ENCODE peak calls at places on chromosomes 4 and X, in four cellular contexts. X is uterus, H is IMR-90, E is tibial artery. R is an unnamed sample.

GRCh38 chr4:177484613-177485021 is 42.4 kb upstream of the AGA start:
- DNase-seq in X (no peak), H (peak; percentile 97), E (no peak), R (no peak)

GRCh38 chr4:832536-832935 is 6.6 kb upstream of the CPLX1 start:
- DNase-seq in X (no peak), H (no peak), E (no peak), R (no peak)

GRCh38 chr4:133524369-133524768 is 375.3 kb downstream of the PCDH10 start:
- DNase-seq in X (no peak), H (no peak), E (no peak), R (no peak)

GRCh38 chr4:153113061-153113837 is 91.0 kb upstream of the TRIM2 start:
- DNase-seq in X (no peak), H (peak; percentile 29), E (no peak), R (no peak)

GRCh38 chr4:185933078-185933581 is 121.1 kb upstream of the SORBS2 start:
- DNase-seq in X (no peak), H (peak; percentile 10), E (no peak), R (peak; percentile 23)

GRCh38 chrX:49210406-49210805 is 10.4 kb upstream of the SYP start:
- DNase-seq in X (no peak), H (no peak), E (no peak), R (no peak)

GRCh38 chrX:136752796-136753195 is 27.9 kb downstream of the ARHGEF6 start:
- DNase-seq in X (no peak), H (peak; percentile 11), E (peak; percentile 64), R (no peak)

GRCh38 chr4:170242471-170242870 is 152.7 kb upstream of the AADAT start:
- DNase-seq in X (no peak), H (no peak), E (no peak), R (no peak)

GRCh38 chrX:87664381-87664780 is 146.8 kb downstream of the KLHL4 start:
- DNase-seq in X (no peak), H (peak; percentile 8), E (no peak), R (no peak)

GRCh38 chr4:3682236-3683076 is 83.7 kb upstream of the ADRA2C start:
- DNase-seq in X (no peak), H (no peak), E (peak; percentile 50), R (no peak)

GRCh38 chr4:88761342-88761741 is 63.7 kb upstream of the NAP1L5 start:
- DNase-seq in X (no peak), H (no peak), E (no peak), R (no peak)

GRCh38 chr4:103424853-103425252 is 226.7 kb upstream of the CENPE start:
- DNase-seq in X (no peak), H (no peak), E (no peak), R (no peak)

GRCh38 chr4:47913328-47913727 is 1.1 kb downstream of the NFXL1 start:
- DNase-seq in X (no peak), H (peak; percentile 34), E (no peak), R (no peak)

GRCh38 chrX:13082286-13083065 is 38.1 kb upstream of the FAM9C start:
- DNase-seq in X (no peak), H (no peak), E (no peak), R (no peak)

GRCh38 chrX:11665144-11666040 is at the start of gene ARHGAP6:
- DNase-seq in X (peak; percentile 68), H (peak; percentile 20), E (peak; percentile 68), R (peak; percentile 73)

GRCh38 chr4:171812377-171813194 is 618 bp upstream of the GALNTL6 start:
- DNase-seq in X (no peak), H (no peak), E (no peak), R (peak; percentile 20)

GRCh38 chr4:155899891-155900290 is 3.6 kb upstream of the TDO2 start:
- DNase-seq in X (no peak), H (no peak), E (no peak), R (no peak)

GRCh38 chrX:72079607-72080006 is 52.1 kb downstream of the RTL5 start:
- DNase-seq in X (no peak), H (no peak), E (no peak), R (peak; percentile 62)

GRCh38 chr4:70367813-70368212 is 7.3 kb downstream of the SMR3A start:
- DNase-seq in X (no peak), H (no peak), E (no peak), R (no peak)

GRCh38 chrX:115400960-115401359 is 111.4 kb downstream of the LUZP4 start:
- DNase-seq in X (no peak), H (no peak), E (no peak), R (peak; percentile 11)

GRCh38 chr4:74534936-74535335 is 90.0 kb downstream of the AREG start:
- DNase-seq in X (no peak), H (no peak), E (no peak), R (no peak)

GRCh38 chrX:154398668-154399526 is 720 bp downstream of the RPL10 start:
- DNase-seq in X (peak; percentile 84), H (peak; percentile 67), E (peak; percentile 93), R (peak; percentile 92)

GRCh38 chr4:25223770-25224375 is 10.0 kb upstream of the PI4K2B start:
- DNase-seq in X (no peak), H (peak; percentile 22), E (no peak), R (no peak)

DNA sequence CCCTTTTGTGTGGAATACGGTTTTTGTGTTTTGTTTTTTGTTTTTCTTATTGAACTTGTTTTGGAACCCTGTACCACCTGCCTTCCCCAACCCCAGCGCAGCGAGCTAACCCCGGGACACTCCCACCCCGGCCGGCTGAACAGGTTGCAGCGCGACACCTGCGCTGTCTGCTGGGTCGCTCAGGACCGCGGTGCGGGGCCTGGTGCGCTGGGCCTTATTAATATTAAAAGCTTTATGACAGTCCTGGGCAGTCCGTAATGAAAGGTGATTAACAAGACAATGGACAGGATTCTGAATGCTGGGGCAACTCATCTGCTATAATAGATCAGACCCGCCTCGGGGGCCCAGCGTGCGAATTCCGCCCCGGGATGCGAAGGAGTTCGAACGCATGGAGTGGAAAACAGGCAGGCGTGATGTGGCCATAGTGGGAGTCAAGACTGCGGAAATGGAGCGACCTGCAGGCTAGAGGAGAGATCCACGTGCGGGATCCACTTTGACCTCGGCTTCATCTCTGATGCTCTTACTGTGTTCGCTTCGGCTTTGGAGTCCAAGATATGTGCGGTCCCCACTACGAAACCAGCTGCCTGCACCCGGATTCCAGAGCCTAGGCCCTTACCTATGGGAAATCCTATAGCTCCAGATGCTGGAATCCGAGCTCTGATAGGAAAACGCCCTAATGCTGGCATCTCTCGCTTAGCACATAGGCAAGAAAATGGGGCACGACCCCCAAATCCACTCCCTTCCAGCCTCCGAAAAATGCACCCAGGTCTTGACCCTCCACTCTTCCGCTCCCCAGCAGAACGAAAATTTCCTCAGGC is 69.0 kb upstream of the TMEM33 start:
- DNase-seq in X (no peak), H (no peak), E (no peak), R (no peak)
- H3K27me3 ChIP-seq in X (peaks cover 28% of the 10 kb centered on the region), H (peaks cover 52% of the 10 kb centered on the region), E (no peaks in the 10 kb centered on the region), R (peaks cover 61% of the 10 kb centered on the region)

DNA sequence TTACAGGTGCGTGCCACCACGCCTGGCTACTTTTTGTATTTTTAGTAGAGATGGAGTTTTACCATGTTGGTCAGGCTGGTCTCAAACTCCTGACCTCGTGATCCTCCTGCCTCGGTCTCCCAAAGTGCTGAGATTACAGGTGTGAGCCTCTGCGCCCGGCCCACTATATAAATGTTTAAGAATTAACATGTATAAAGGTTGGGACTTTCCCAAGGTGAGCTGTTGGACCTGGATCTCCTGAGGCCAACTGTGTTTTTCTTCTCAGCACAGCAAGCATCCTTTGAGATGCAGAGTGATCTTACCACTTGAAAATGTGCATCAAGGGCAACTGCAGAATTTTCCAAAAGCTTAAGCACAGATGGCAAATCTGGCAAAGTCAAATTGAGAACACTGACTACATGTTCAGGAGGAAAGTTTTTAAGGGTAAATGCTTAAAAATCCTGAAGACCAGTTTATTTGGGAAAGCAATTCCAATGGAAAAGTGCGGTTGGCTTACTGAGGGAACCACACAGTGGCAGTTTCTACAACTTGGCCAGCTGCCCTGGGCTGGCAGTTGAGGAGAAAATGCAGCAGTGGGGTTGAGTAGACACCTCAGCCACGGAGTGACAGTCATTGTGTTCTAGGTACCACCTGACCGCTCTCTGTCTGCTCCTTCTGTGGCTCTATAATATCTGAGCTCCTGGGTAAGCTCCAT is 168.9 kb downstream of the CBR4 start:
- DNase-seq in X (no peak), H (no peak), E (no peak), R (no peak)
- H3K27ac ChIP-seq in X (peak overlapping the region; percentile 98), H (peak overlapping the region; percentile 21), E (peak overlapping the region; percentile 98), R (peak overlapping the region; percentile 72)

GRCh38 chr4:143336828-143337599 is at the start of gene GAB1:
- DNase-seq in X (peak; percentile 72), H (peak; percentile 80), E (peak; percentile 92), R (peak; percentile 87)
- TF ChIP-seq CTCF in X (peak; percentile 23), H (no peak), E (no peak), R (no peak)

DNA sequence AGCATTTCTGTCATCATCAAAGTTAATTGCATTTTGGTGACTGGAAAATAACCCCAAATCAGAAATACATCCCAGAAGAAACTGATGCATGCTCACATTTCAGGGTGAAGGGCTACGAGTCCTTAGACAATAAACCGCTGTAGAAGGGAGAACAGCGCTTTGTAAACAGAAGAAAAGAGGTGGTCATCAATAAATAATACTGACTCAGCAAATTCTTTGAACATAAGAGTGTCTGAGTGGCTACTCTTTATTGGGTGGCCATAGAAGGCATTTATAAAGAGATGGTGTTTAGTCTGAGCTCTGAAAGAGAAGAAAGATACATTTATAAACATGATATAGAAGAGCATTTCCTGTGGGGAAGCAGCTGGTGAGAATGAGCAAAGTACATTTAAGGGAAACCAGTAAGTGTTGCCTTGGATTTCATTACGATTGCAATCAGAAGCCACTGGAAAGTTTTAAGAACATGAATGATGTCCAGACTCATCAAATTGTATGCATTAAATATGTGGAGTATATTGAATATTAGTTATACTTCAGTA is 246.9 kb upstream of the GIMD1 start:
- DNase-seq in X (no peak), H (no peak), E (no peak), R (no peak)
- H3K27me3 ChIP-seq in X (no peaks in the 10 kb centered on the region), H (no peaks in the 10 kb centered on the region), E (no peaks in the 10 kb centered on the region), R (no peaks in the 10 kb centered on the region)

GRCh38 chrX:152958524-152959465 is 35.1 kb downstream of the PNMA5 start:
- DNase-seq in X (peak; percentile 92), H (peak; percentile 85), E (peak; percentile 92), R (peak; percentile 85)
- H3K27ac ChIP-seq in X (peak overlapping the region; percentile 74), H (no peak overlapping the region), E (peak overlapping the region; percentile 44), R (peak overlapping the region; percentile 52)

DNA sequence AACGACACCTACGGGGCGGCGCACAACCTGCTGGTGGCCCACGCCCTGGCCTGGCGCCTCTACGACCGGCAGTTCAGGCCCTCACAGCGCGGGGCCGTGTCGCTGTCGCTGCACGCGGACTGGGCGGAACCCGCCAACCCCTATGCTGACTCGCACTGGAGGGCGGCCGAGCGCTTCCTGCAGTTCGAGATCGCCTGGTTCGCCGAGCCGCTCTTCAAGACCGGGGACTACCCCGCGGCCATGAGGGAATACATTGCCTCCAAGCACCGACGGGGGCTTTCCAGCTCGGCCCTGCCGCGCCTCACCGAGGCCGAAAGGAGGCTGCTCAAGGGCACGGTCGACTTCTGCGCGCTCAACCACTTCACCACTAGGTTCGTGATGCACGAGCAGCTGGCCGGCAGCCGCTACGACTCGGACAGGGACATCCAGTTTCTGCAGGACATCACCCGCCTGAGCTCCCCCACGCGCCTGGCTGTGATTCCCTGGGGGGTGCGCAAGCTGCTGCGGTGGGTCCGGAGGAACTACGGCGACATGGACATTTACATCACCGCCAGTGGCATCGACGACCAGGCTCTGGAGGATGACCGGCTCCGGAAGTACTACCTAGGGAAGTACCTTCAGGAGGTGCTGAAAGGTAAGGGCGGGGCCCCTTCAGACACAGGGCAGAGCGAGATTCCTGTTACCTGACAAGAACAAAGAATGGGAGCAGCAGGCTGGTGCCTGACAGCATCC is 11.7 kb downstream of the RPL9 start:
- DNase-seq in X (peak; percentile 29), H (peak; percentile 28), E (peak; percentile 75), R (peak; percentile 71)
- TF ChIP-seq CTCF in X (no peak), H (peak; percentile 10), E (peak; percentile 19), R (no peak)